ENCODE peak calls at places on chromosomes 5 and 9, in nine cellular contexts. V is heart right ventricle; A is neuronal stem cell; P is sigmoid colon; C is IMR-90; Q is OCI-LY7; F is uterus; T is naive thymus-derived CD4-positive, alpha-beta T cell; U is heart left ventricle. R is an unnamed sample. For H3K4me1, the result is how much of the 10 kb centered on the place peaks cover.

GRCh38 chr5:28014779-28015178 is 976.4 kb upstream of the CDH9 start:
- DNase-seq in U (no peak), F (no peak), V (no peak), C (no peak), Q (peak), P (no peak), A (no peak), T (no peak), R (no peak)

GRCh38 chr5:43161244-43161643 is 30.8 kb upstream of the NIM1K start:
- DNase-seq in U (no peak), P (no peak), A (no peak), Q (no peak), V (no peak), C (no peak), F (no peak), T (peak), R (no peak)

GRCh38 chr9:37239224-37239859 is 119.0 kb downstream of the ZCCHC7 start:
- DNase-seq in Q (no peak), C (no peak), U (no peak), F (no peak), A (no peak), T (no peak), P (no peak), V (no peak), R (no peak)

GRCh38 chr5:1053391-1054017 is 44.9 kb downstream of the NKD2 start:
- DNase-seq in U (peak), Q (no peak), P (peak), C (no peak), F (no peak), T (no peak), V (no peak), A (no peak), R (no peak)

GRCh38 chr5:170151105-170151831 is 45.6 kb downstream of the FOXI1 start:
- DNase-seq in A (no peak), C (peak), V (peak), Q (no peak), T (no peak), U (peak), F (no peak), P (no peak), R (no peak)

GRCh38 chr5:87411586-87412416 is 929 bp downstream of the CCNH start:
- DNase-seq in A (peak), V (peak), Q (peak), U (no peak), P (peak), C (peak), T (peak), F (peak), R (peak)

GRCh38 chr9:127915801-127916664 is 808 bp downstream of the ST6GALNAC4 start:
- DNase-seq in P (no peak), U (no peak), Q (peak), T (peak), V (no peak), A (no peak), F (peak), C (no peak), R (no peak)

GRCh38 chr9:61673247-61673646 is 483.4 kb downstream of the SPATA31A7 start:
- DNase-seq in F (no peak), P (peak), U (no peak), A (no peak), Q (no peak), C (no peak), V (no peak), T (no peak), R (no peak)

GRCh38 chr9:115133649-115134048 is 15.7 kb upstream of the TNC start:
- DNase-seq in F (no peak), P (no peak), Q (no peak), U (no peak), C (peak), T (no peak), V (no peak), A (no peak), R (no peak)

GRCh38 chr5:133885566-133885965 is 82.9 kb downstream of the C5orf15 start:
- DNase-seq in T (no peak), F (no peak), A (no peak), P (peak), U (no peak), V (no peak), C (no peak), Q (no peak), R (no peak)

GRCh38 chr5:168674893-168675482 is 95.8 kb upstream of the PANK3 start:
- DNase-seq in U (no peak), Q (no peak), F (no peak), C (no peak), T (no peak), P (no peak), A (no peak), V (no peak), R (no peak)

GRCh38 chr5:160524827-160525226 is 103.2 kb downstream of the PTTG1 start:
- DNase-seq in U (no peak), C (no peak), V (no peak), P (no peak), A (no peak), Q (no peak), F (no peak), T (no peak), R (no peak)

DNA sequence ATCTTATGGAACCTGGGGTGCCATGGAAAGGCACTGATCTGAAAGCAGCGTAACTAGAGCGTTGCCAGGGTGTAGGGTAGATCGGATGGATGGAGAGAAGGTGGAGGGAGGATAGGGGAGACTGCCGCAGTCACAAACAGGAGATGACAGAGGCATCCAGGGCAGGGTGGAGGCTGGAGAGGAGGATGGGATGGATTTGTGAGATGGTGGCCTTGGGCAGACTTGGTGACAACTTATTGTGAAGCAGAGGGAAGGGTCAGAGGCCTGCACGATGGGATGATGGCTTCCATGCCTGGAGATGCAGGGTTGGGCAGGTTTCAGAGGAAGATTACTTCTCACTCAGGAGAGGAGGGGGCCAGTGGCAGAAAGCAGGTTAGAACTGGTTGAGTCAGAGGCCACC is 2.4 kb downstream of the GLIPR2 start:
- DNase-seq in P (peak), F (no peak), A (no peak), C (no peak), T (no peak), Q (no peak), U (no peak), V (no peak), R (no peak)
- H3K4me1 ChIP-seq in P (half or more), F (under half), A (under half), C (under half), T (half or more), Q (under half), U (under half), V (under half), R (half or more)

DNA sequence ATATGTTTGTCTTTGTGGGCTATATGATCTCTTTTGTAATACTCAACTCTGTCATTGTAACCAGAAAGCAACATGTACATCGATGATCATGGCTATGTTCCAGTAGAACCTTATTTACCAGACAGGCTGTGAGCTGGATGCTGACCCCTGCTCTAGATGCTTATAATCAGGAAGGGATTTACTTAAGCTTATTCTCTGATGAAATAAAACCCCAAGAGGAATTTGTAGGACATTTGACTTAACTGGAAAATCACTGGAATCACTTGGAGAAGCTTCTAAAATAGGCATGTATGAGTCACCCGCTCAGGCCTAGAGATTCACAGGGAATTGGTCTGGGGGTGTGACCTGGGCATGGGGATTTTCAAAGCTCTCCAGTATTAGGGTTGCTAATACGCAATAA is 285.8 kb upstream of the ZNF608 start:
- DNase-seq in F (no peak), Q (no peak), V (no peak), U (no peak), A (no peak), C (peak), P (no peak), T (no peak), R (no peak)
- H3K27ac ChIP-seq in F (no peak), Q (no peak), V (no peak), U (no peak), A (no peak), C (no peak), P (no peak), T (no peak), R (no peak)

GRCh38 chr5:107468286-107468685 is 202.5 kb downstream of the EFNA5 start:
- DNase-seq in A (no peak), Q (no peak), T (no peak), C (no peak), F (no peak), P (no peak), V (no peak), U (no peak), R (no peak)

GRCh38 chr5:107466233-107466769 is 204.4 kb downstream of the EFNA5 start:
- DNase-seq in V (no peak), F (no peak), A (peak), T (no peak), Q (no peak), U (no peak), P (no peak), C (peak), R (no peak)

GRCh38 chr5:107469064-107469463 is 201.7 kb downstream of the EFNA5 start:
- DNase-seq in F (no peak), T (no peak), Q (no peak), U (no peak), P (no peak), A (no peak), C (no peak), V (no peak), R (no peak)

GRCh38 chr5:107469485-107469884 is 201.3 kb downstream of the EFNA5 start:
- DNase-seq in P (no peak), T (no peak), A (no peak), C (peak), V (no peak), Q (no peak), U (no peak), F (no peak), R (no peak)

DNA sequence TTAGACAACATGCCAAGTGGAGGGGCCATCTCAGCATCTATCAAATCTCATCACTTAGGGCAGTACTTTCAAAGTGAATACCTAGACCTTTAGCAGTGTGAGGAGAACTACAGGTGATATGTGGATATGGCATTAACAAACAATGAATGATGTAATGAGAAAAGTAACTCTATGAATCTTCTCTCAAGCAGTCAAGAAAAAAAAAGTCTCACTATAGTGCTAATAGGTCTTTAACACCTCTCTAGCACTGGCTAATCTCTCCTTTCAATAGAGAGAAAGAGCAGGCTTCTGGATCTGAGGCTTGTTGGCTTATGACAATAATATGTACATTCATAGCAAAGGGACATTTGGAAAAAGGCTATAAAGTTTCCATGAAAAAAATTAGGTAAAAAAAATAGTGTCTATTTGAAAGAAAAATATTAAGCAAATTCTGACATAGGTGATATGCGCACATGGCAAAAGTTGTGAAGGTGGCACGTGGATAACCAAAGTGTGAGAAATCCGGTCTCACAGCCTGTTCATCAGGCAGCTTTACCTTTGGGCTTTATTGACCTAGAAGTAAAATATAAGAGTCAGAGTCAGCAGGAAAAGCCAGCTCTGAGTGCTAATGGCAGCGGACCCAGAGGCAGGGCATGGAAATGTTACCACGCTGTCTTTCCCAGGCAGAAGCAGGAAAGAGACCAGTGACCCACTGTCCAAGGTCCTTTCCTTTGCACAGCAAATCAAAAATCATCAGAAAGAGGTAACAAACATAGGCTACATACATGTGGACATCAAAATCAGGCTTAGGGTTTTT is 203.4 kb downstream of the EFNA5 start:
- DNase-seq in V (peak), C (no peak), Q (no peak), A (no peak), F (no peak), U (no peak), T (no peak), P (no peak), R (no peak)
- H3K4me1 ChIP-seq in V (under half), C (under half), Q (half or more), A (under half), F (under half), U (half or more), T (under half), P (under half), R (under half)

GRCh38 chr5:77430726-77431125 is 61.4 kb downstream of the WDR41 start:
- DNase-seq in U (no peak), P (no peak), A (no peak), Q (no peak), C (peak), F (no peak), T (no peak), V (no peak), R (no peak)
- H3K27ac ChIP-seq in U (no peak), P (no peak), A (no peak), Q (no peak), C (no peak), F (no peak), T (no peak), V (no peak), R (no peak)

GRCh38 chr5:107104040-107104773 is 566.5 kb downstream of the EFNA5 start:
- DNase-seq in P (no peak), Q (no peak), U (no peak), T (no peak), A (no peak), C (no peak), F (no peak), V (no peak), R (no peak)
- H3K4me1 ChIP-seq in P (under half), Q (under half), U (under half), T (under half), A (under half), C (under half), F (under half), V (under half), R (under half)

DNA sequence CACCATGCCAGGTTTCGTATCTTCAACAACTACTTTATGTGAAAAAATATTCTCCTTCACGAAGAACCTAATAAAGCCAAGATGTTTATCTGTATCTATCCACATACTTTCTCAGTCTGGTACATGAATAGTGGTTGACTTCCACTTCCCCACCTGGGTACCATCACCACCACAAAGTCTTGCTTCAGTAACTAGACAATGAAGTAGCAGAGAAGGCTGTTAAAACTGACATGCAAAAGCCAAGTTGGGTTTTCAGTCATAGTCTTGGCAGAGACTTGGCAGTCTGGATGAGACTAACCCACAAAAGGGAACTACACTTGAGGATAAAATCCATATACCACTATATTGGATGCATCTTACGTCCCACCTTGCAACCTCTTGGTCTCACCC is 5.0 kb downstream of the P4HA2 start:
- DNase-seq in A (no peak), T (no peak), U (no peak), P (no peak), F (no peak), Q (peak), C (no peak), V (no peak), R (no peak)
- H3K27ac ChIP-seq in A (no peak), T (no peak), U (peak), P (peak), F (peak), Q (peak), C (peak), V (no peak), R (no peak)

GRCh38 chr5:88825782-88826110 is 57.2 kb downstream of the MEF2C start:
- DNase-seq in F (no peak), U (no peak), V (no peak), A (no peak), Q (no peak), T (no peak), P (no peak), C (peak), R (no peak)
- H3K4me1 ChIP-seq in F (under half), U (half or more), V (under half), A (under half), Q (half or more), T (under half), P (under half), C (under half), R (under half)

GRCh38 chr9:27475057-27475456 is 49.0 kb upstream of the IFNK start:
- DNase-seq in C (no peak), V (no peak), P (no peak), F (no peak), A (no peak), T (no peak), U (no peak), Q (no peak), R (no peak)
- H3K27ac ChIP-seq in C (no peak), V (no peak), P (no peak), F (peak), A (no peak), T (no peak), U (no peak), Q (no peak), R (no peak)

GRCh38 chr5:150625831-150626746 is 14.4 kb upstream of the SYNPO start:
- DNase-seq in C (no peak), F (no peak), U (peak), P (no peak), Q (peak), T (no peak), V (no peak), A (no peak), R (no peak)
- H3K4me1 ChIP-seq in C (half or more), F (under half), U (half or more), P (half or more), Q (under half), T (under half), V (under half), A (under half), R (half or more)

GRCh38 chr5:173644700-173645436 is 28.4 kb upstream of the BOD1 start:
- DNase-seq in Q (no peak), A (no peak), T (no peak), V (no peak), U (no peak), F (no peak), C (no peak), P (no peak), R (no peak)
- H3K27ac ChIP-seq in Q (no peak), A (no peak), T (no peak), V (no peak), U (no peak), F (no peak), C (no peak), P (no peak), R (no peak)